ENCODE peak calls at places on chromosomes 3 and 15, in seven cellular contexts. P, G, W, C, N, O and V are unnamed samples. For H3K4me1, the result is how much of the 10 kb centered on the place peaks cover.

GRCh38 chr3:48466386-48467109 is 20.0 kb downstream of the ATRIP start:
- DNase-seq in W (no peak), C (peak), G (no peak), O (no peak), P (peak), N (peak), V (no peak)

GRCh38 chr3:187165144-187165543 is 25.8 kb upstream of the RPL39L start:
- DNase-seq in O (peak), P (peak), W (no peak), N (no peak), C (peak), G (peak), V (no peak)

GRCh38 chr3:45567730-45568172 is 26.8 kb upstream of the LIMD1 start:
- DNase-seq in O (no peak), C (peak), W (no peak), N (no peak), P (no peak), G (no peak), V (no peak)

GRCh38 chr3:46135475-46135874 is 72.6 kb downstream of the CCR1 start:
- DNase-seq in N (no peak), P (no peak), C (no peak), W (no peak), O (no peak), G (no peak), V (no peak)

GRCh38 chr15:63583027-63583426 is 14.2 kb upstream of the FBXL22 start:
- DNase-seq in W (no peak), N (no peak), O (no peak), P (no peak), G (peak), C (no peak), V (no peak)

GRCh38 chr3:112401617-112402016 is 68.7 kb downstream of the CD200 start:
- DNase-seq in P (no peak), W (no peak), C (no peak), G (no peak), O (no peak), N (no peak), V (no peak)

GRCh38 chr15:88835119-88835518 is 31.9 kb downstream of the ACAN start:
- DNase-seq in G (no peak), N (no peak), O (no peak), C (no peak), W (no peak), P (no peak), V (no peak)

GRCh38 chr3:73296258-73296635 is 234.8 kb downstream of the EBLN2 start:
- DNase-seq in W (no peak), G (no peak), N (no peak), O (no peak), C (no peak), P (no peak), V (no peak)

GRCh38 chr15:60555291-60555690 is 76.3 kb upstream of the ICE2 start:
- DNase-seq in P (no peak), W (no peak), N (no peak), O (no peak), G (no peak), C (peak), V (no peak)

GRCh38 chr15:26070095-26070532 is 207.0 kb upstream of the ATP10A start:
- DNase-seq in C (no peak), O (no peak), W (no peak), G (no peak), P (no peak), N (no peak), V (no peak)

GRCh38 chr3:34260266-34260990 is 462.0 kb downstream of the PDCD6IP start:
- DNase-seq in N (peak), O (peak), C (no peak), P (peak), W (no peak), G (peak), V (peak)

GRCh38 chr15:80766275-80766674 is 12.9 kb upstream of the CEMIP start:
- DNase-seq in P (no peak), G (no peak), O (no peak), W (no peak), N (no peak), C (no peak), V (no peak)

GRCh38 chr15:70095387-70096214 is 2.1 kb downstream of the TLE3 start:
- DNase-seq in O (peak), W (no peak), N (no peak), G (peak), P (peak), C (no peak), V (peak)

GRCh38 chr3:142243134-142243533 is 17.7 kb upstream of the GK5 start:
- DNase-seq in C (no peak), W (no peak), G (no peak), P (no peak), O (no peak), N (no peak), V (no peak)

GRCh38 chr3:59451041-59451763 is 401.4 kb upstream of the CFAP20DC start:
- DNase-seq in O (no peak), P (peak), N (no peak), G (peak), C (peak), W (no peak), V (no peak)
- H3K4me1 ChIP-seq in O (under half), P (under half), N (under half), G (under half), C (half or more), W (under half), V (under half)

DNA sequence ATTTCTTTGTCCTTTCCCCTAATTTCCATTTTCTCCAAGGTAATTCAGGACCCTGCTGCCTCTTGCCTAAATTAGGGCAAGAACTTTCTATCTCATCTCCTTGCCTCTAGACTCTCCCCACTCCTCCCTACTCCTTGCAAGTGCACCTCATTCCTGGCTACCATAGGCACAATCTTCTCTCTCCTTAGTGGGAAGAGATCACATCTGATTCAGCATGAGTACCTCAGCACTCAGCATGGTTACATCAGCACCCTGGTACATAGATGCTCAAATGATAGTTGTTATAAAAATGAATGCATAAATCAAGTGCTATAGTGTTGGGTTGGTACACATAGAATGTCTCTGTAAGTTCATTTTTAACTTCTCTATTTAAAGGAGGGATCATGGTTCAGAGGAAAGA is 313.4 kb upstream of the RASGRP1 start:
- DNase-seq in G (no peak), W (no peak), C (no peak), N (no peak), O (no peak), P (no peak), V (no peak)
- H3K27ac ChIP-seq in G (no peak), W (no peak), C (no peak), N (no peak), O (no peak), P (no peak), V (no peak)

DNA sequence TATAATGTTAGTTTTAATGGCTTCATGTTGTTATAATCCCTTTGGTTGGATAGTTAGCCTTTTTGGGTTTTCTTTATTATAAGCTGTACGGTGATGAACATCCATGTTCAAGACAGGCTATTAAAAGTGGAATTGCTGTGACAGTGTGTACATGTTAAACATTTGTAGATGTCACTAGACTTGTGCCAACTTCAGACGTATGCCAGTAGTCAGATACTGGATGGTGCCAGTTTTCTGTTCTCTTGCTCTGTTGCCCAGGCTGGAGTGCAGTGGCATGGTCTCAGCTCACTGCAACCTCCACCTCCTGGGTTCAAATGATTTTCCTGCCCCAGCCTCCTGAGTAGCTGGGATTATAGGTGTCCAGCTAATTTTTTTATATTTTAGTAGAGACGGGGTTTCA is 54.1 kb downstream of the MGA start:
- DNase-seq in W (no peak), P (no peak), O (no peak), G (no peak), N (no peak), C (no peak), V (no peak)
- H3K4me1 ChIP-seq in W (under half), P (under half), O (under half), G (under half), N (under half), C (under half), V (under half)

GRCh38 chr3:49534581-49535495 is 19.4 kb upstream of the BSN start:
- DNase-seq in W (no peak), G (no peak), O (peak), P (no peak), N (no peak), C (no peak), V (no peak)
- H3K27ac ChIP-seq in W (no peak), G (no peak), O (peak), P (no peak), N (no peak), C (no peak), V (no peak)

GRCh38 chr15:73989001-73989798 is 2.9 kb downstream of the STOML1 start:
- DNase-seq in W (no peak), O (no peak), G (peak), P (peak), C (no peak), N (no peak), V (no peak)

GRCh38 chr15:73988075-73988969 is 3.8 kb downstream of the STOML1 start:
- DNase-seq in N (no peak), C (no peak), W (no peak), G (no peak), O (no peak), P (no peak), V (no peak)

GRCh38 chr15:73986055-73986775 is 5.9 kb downstream of the STOML1 start:
- DNase-seq in N (no peak), C (no peak), W (no peak), G (peak), P (no peak), O (no peak), V (no peak)

GRCh38 chr15:73986776-73987056 is 5.4 kb downstream of the STOML1 start:
- DNase-seq in O (no peak), W (no peak), C (no peak), N (no peak), P (no peak), G (no peak), V (no peak)

GRCh38 chr15:73987646-73988045 is 4.4 kb downstream of the STOML1 start:
- DNase-seq in P (no peak), O (no peak), N (no peak), G (no peak), W (no peak), C (no peak), V (no peak)
- H3K4me1 ChIP-seq in P (under half), O (half or more), N (half or more), G (half or more), W (half or more), C (under half), V (half or more)

DNA sequence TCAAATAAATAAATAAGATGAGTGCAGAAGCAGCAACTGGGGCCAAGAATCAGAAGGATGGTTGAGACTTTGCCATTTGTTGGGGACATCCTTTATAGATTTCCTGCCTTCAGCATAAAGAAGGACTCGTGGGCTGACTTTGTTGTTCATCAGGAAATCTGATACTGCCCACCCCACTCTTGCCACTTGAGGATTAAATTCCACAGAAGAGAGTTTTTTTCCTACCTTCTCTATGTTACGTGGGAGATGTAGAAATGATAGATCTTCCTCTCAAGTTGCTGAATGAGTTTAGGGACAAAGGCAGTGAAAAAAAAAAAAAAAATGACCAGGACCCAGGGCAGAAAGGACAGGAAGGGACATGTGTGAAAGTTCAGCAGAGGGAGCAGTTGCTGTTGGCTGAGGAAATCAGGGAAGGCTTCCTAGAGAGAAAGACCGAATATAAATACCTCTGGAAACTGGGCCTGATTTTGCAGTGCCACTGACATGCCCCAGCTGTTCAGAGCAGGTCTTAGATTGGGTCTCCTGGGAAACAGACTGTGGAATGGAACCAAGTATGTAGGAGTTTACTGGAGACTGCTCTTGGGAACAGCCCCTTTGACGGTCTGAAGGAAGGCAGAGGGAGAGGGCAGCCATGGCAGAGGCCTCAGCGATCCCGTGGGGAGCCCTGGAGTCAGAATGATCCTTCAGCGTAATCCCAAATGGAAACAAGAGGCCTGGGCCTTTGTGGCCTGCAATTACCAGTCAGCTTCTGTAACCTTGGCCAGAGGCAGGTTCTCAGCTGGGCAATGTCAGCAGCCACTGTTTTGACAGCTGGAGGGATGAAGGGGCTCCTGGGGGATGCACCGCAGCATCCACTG is 50.9 kb downstream of the C3orf20 start:
- DNase-seq in O (peak), C (no peak), P (peak), N (peak), G (peak), W (no peak), V (peak)
- H3K27ac ChIP-seq in O (no peak), C (no peak), P (peak), N (peak), G (no peak), W (no peak), V (peak)

GRCh38 chr3:127233371-127233770 is 40.4 kb downstream of the PRR23E start:
- DNase-seq in G (no peak), O (peak), W (no peak), C (no peak), N (no peak), P (no peak), V (no peak)

GRCh38 chr3:127226451-127226850 is 33.5 kb downstream of the PRR23E start:
- DNase-seq in O (no peak), W (no peak), N (no peak), C (no peak), P (no peak), G (no peak), V (no peak)

GRCh38 chr3:127224118-127224517 is 31.2 kb downstream of the PRR23E start:
- DNase-seq in G (no peak), O (no peak), C (no peak), N (no peak), W (no peak), P (no peak), V (no peak)

GRCh38 chr3:127226946-127227842 is 34.3 kb downstream of the PRR23E start:
- DNase-seq in C (no peak), W (no peak), P (no peak), N (no peak), G (no peak), O (no peak), V (no peak)

GRCh38 chr3:127228866-127229265 is 35.9 kb downstream of the PRR23E start:
- DNase-seq in O (no peak), C (no peak), G (no peak), N (no peak), W (no peak), P (no peak), V (no peak)
- H3K4me1 ChIP-seq in O (under half), C (under half), G (under half), N (under half), W (under half), P (under half), V (under half)

DNA sequence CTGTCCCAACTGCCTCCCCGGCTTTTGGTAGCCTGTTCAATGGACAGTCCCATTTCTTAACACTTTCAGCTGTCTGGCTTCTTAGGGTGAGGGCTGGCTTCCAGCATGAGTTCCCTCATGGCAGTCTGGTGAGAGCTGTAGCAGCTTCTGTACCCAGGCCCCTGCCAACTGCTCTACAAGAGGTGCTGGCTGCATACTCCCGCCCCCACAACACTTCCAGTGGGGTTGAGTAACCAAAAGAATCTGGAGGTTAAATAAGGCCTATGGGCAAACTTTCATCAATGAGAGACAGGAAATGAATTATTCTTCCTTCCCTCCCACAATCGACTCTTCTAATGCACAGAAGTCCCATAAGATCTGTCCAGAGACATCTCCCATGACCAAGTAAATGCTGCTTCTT is 145.0 kb downstream of the NEK10 start:
- DNase-seq in N (peak), W (no peak), G (no peak), P (no peak), C (no peak), O (no peak), V (peak)
- H3K27ac ChIP-seq in N (peak), W (no peak), G (no peak), P (no peak), C (no peak), O (no peak), V (no peak)

DNA sequence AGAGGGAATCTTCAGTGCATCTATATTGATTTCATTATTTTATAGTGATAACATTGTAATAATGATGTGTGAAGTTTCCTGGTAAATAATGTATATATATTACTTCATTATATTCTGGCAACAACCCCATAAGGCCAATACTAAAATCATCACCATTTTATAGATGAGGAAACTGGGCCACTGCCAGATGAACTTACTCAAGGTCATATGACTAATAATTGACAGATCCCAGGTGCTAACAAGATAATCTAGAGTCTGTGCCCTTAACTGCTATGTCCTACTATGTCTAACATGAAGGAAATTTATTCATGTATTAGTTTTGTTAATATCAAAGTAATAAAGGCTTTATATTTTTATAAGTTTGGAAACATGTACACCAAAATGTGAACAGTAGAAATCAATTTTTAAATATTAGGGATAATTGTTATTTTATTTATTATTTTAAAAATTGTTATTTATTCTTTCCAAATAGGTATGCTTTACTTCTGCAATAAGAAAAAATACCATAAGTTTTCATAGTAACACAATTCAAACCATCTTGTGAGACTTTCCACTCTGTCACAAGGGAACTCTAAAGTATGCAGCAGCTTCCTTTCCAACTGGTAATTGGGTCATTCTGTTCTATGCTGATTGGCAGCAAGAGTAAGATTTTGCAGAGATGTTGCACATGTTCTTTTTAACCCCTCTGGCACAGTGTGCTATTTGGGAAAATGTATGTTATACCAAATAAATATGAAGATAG is 90.8 kb upstream of the CMC1 start:
- DNase-seq in N (no peak), C (no peak), W (no peak), P (peak), O (no peak), G (no peak), V (peak)
- H3K4me1 ChIP-seq in N (under half), C (under half), W (under half), P (under half), O (under half), G (under half), V (under half)